ENCODE peak calls at places on chromosomes 7 and 10, in six cellular contexts. E, W, C, M, U and Q are unnamed samples.

GRCh38 chr10:11150876-11151275 is 133.2 kb downstream of the CELF2 start:
- DNase-seq in E (no peak), M (no peak), W (no peak), U (no peak), C (no peak), Q (no peak)

GRCh38 chr7:32673275-32673983 is 178.1 kb downstream of the AVL9 start:
- DNase-seq in E (no peak), U (no peak), C (no peak), M (no peak), W (no peak), Q (no peak)

GRCh38 chr7:38222481-38223096 is 44.5 kb downstream of the STARD3NL start:
- DNase-seq in C (peak), E (peak), U (no peak), M (no peak), W (peak), Q (peak)

GRCh38 chr7:103915958-103916357 is 73.5 kb downstream of the RELN start:
- DNase-seq in W (no peak), M (no peak), C (no peak), E (no peak), U (no peak), Q (no peak)

GRCh38 chr10:7357193-7357592 is 53.6 kb downstream of the SFMBT2 start:
- DNase-seq in U (no peak), C (no peak), M (no peak), W (no peak), E (no peak), Q (no peak)

GRCh38 chr10:129501652-129502436 is 34.8 kb downstream of the MGMT start:
- DNase-seq in E (no peak), W (no peak), U (no peak), M (no peak), C (no peak), Q (no peak)

GRCh38 chr10:5818894-5819293 is 5.7 kb upstream of the GDI2 start:
- DNase-seq in E (no peak), M (no peak), C (no peak), U (no peak), W (no peak), Q (no peak)

GRCh38 chr7:126398851-126399529 is 853.8 kb downstream of the GRM8 start:
- DNase-seq in W (no peak), M (no peak), U (no peak), C (no peak), E (no peak), Q (no peak)

GRCh38 chr10:52027055-52027454 is 287.0 kb upstream of the DKK1 start:
- DNase-seq in E (peak), W (no peak), M (no peak), C (no peak), U (no peak), Q (no peak)

GRCh38 chr7:1611708-1612241 is 41.9 kb upstream of the PSMG3 start:
- DNase-seq in C (no peak), U (no peak), E (peak), M (peak), W (no peak), Q (no peak)

GRCh38 chr10:71493741-71494140 is 97.0 kb downstream of the CDH23 start:
- DNase-seq in C (no peak), M (no peak), E (no peak), W (no peak), U (no peak), Q (no peak)

GRCh38 chr7:107025449-107026103 is 18.9 kb upstream of the PRKAR2B start:
- DNase-seq in U (no peak), C (no peak), W (no peak), E (peak), M (no peak), Q (no peak)

GRCh38 chr10:33065111-33065510 is 107.1 kb upstream of the ITGB1 start:
- DNase-seq in M (no peak), U (no peak), E (no peak), C (no peak), W (no peak), Q (no peak)

GRCh38 chr10:98296514-98296913 is 28.5 kb upstream of the LOXL4 start:
- DNase-seq in E (no peak), M (no peak), W (no peak), C (no peak), U (no peak), Q (no peak)

GRCh38 chr7:50262916-50263690 is 41.4 kb upstream of the IKZF1 start:
- DNase-seq in U (no peak), M (no peak), E (no peak), W (no peak), C (no peak), Q (no peak)

GRCh38 chr10:84159076-84159475 is 14.5 kb upstream of the GPR15LG start:
- DNase-seq in M (no peak), C (no peak), E (no peak), U (no peak), W (no peak), Q (no peak)

GRCh38 chr10:109178576-109178975 is 744.7 kb downstream of the XPNPEP1 start:
- DNase-seq in E (no peak), M (no peak), C (no peak), U (no peak), W (no peak), Q (no peak)

GRCh38 chr10:122012731-122013130 is 23.8 kb downstream of the TACC2 start:
- DNase-seq in E (no peak), U (no peak), W (no peak), M (no peak), C (no peak), Q (no peak)

GRCh38 chr10:11387044-11387443 is 224.4 kb downstream of the USP6NL start:
- DNase-seq in U (no peak), M (no peak), E (no peak), W (no peak), C (no peak), Q (no peak)

DNA sequence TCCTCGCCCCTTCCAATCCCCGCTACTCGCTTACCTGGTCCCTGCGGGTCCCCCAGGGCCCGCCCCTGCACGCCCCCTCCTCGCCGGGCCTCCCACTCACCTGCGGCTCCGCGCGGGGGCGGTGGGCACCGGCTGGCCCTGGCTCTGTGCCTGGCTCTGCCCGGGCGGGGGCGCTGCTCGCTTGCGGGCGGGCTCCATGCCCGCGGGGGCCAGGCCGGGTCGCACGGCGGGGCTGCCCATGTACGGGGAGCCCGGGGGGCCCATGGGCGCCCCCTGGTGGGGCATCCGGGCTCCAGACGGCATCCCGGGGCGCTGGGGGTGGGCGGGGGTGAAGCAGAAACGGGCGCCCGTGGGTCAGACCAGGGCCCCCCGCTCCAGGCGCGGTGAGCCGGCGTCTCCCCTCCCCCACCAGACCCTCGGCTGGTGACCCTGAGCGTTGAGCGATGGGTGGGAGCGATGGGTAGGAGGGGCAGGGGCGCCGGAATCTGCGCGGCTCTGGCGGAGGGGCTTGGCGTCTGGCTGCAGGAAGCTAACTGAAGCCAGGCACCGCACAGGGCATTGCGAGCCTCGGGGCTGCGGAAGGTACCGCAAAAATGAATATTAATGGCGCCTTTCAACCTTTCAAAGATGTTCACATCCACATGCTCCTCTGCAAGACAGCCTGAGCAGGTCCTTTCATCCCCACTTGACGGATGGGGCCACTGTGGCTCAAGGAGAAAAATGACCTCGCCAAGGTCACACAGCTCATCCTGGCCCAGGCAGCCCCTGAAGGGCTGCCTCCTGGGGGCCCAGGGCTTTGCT is 2.9 kb downstream of the SMARCD3 start:
- DNase-seq in M (no peak), W (no peak), C (peak), E (no peak), U (no peak), Q (no peak)
- H3K4me3 ChIP-seq in M (peak), W (peak), C (peak), E (peak), U (peak), Q (peak)

GRCh38 chr10:110205051-110205675 is 2.2 kb upstream of the MXI1 start:
- DNase-seq in W (no peak), M (no peak), U (no peak), C (no peak), E (no peak), Q (no peak)
- H3K4me3 ChIP-seq in W (no peak), M (no peak), U (no peak), C (no peak), E (no peak), Q (no peak)

DNA sequence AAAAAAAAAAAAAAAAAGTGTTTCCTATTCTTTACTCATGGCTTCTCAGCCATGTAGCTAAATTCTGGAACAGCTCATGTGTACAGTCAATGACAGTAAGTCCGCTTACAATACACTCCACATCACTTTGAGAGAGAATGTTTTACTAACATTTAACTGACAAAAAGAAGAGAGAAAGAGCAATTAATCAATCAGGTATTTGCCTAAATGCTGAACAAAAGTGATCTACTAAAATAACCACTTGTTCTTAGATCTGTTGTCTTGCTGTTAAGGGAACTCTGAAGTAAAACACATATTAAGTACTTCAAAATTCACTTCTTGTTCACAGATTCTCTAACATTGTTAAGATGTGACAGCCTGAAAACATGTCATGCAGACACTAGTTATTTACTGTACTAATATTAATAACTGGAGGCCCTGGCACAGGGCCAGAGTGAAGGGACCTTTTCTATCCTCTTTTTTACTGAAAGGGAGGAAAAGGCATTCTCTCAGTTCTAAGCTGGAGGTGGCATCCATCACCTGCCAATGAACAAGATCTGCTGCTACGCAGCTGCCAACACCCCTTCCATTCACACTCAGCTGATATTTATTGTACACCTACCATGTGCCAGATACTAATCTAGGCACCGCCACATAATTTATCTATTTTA is 72.6 kb downstream of the AHR start:
- DNase-seq in C (no peak), U (no peak), E (no peak), M (no peak), W (no peak), Q (no peak)
- H3K4me3 ChIP-seq in C (no peak), U (no peak), E (no peak), M (no peak), W (no peak), Q (no peak)

DNA sequence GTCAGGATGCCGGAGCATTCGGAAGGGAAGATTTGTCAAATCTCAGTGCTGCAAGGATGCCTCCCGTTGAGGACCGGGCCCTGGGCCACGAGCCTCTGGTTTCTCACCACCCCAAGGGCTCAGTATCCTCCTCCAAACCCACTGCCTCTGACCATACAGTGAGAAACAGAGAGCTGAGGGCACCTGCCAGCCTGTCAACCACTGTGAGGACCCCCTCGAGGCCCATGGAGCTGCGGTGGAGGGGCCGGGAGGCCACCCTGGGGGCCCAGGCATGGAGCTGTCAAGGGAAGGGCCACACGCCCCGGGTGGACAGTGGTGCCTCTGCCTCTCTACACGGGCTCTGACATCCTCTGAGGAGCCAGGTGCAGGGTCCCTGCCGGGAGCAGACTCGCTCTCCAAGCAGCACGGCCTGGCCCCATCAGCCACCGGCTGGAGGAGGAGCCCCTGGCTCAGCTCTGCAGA is 248.0 kb upstream of the TCERG1L start:
- DNase-seq in E (no peak), U (no peak), C (no peak), W (no peak), M (no peak), Q (no peak)
- H3K4me3 ChIP-seq in E (no peak), U (no peak), C (no peak), W (no peak), M (no peak), Q (no peak)

GRCh38 chr7:147279951-147280350 is 1163.3 kb downstream of the CNTNAP2 start:
- DNase-seq in W (no peak), U (no peak), E (no peak), M (no peak), C (no peak), Q (no peak)
- H3K4me3 ChIP-seq in W (no peak), U (no peak), E (no peak), M (no peak), C (no peak), Q (no peak)

GRCh38 chr7:44087914-44088838 is 5.8 kb upstream of the POLM start:
- DNase-seq in E (no peak), W (no peak), U (peak), M (peak), C (no peak), Q (no peak)
- H3K4me3 ChIP-seq in E (no peak), W (no peak), U (no peak), M (no peak), C (no peak), Q (no peak)

DNA sequence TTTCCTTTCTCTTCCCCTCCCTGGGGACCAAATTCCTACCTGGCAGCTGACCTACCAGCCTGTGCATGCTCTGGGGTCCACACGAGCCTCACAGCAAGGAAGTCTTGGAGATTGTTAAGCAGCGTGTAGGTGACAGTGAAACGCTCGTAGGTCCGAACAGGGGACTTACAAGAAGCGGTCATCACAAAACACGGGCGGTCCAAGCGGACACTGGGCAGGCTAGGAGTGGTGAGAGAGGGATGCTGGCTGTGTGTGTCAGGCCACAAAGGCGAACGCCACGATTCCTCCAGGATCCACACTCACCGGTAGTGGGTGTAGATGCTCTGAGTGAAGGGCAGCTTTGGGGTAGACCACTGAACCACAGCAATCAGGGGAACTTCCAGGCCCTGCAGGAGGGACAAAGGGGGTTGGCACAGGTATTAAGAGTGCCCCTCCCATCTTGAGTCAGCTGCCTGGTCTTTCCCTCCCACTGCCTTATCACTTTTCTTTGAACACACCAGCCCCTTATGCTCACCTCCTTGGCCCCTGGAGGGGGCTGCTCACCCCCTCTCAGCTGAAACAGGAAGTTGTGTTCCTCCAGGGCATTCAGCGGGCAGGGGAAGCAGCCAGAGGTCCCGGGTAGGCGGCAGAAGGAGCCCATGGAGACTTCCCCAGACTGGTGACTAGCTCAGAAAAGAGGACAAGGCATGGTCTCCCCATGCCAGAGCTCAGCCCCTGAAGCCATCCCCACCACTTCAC is 2.0 kb downstream of the TRAPPC14 start:
- DNase-seq in C (no peak), W (no peak), E (no peak), U (no peak), M (no peak), Q (peak)
- H3K4me3 ChIP-seq in C (peak), W (no peak), E (no peak), U (no peak), M (no peak), Q (peak)

DNA sequence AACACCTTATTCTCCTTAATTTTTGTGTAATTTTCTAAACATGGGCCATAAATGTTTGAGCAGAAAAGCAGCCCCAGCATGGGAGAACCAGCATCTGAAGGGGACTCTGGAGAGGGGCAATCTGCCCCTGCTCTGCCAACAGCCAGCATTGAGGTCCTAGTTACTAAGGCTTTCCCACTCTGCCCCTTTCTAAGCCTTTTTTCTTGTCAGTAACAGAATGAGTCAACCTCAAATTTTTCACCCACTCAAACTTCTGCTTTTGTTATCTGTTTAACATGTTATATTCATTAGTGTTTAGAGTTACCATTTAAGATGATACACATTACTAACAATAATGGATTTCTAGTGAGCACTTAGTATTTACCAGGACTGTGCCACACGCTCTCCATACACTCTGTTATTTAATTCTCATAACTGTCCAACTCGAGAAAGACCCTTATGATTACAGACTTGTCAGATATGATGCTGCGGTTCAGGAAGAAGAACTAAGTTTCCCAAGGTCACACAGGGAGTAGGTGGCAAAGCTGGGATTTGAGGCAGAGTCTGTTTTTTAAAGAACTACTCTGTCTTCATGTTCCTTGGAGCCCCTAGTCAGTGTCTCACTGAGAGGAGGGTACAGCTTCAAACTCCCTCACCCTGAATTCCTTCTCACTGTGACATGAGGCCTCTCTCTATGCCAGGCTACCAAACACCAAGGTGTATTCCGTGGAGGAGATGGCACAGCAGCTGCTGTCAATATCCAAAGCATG is 19.9 kb upstream of the GPAM start:
- DNase-seq in U (no peak), M (no peak), C (no peak), E (no peak), W (no peak), Q (no peak)
- H3K4me3 ChIP-seq in U (no peak), M (no peak), C (no peak), E (no peak), W (no peak), Q (no peak)

GRCh38 chr10:15714847-15715246 is 4.9 kb downstream of the ITGA8 start:
- DNase-seq in W (no peak), M (no peak), U (no peak), C (no peak), E (no peak), Q (no peak)
- H3K4me3 ChIP-seq in W (no peak), M (no peak), U (no peak), C (no peak), E (no peak), Q (no peak)